ENCODE peak calls at places on chromosomes 7 and 10, in nine cellular contexts. J is endothelial cell; S is WERI-Rb-1; F is GM23248; V is stimulated activated CD4-positive, alpha-beta T cell treated with anti-CD3 and anti-CD28 coated beads, Interleukin-15, amount 100 ng/mL, for 48 hours; E is AG04450; I is AG08396; C is stimulated activated CD8-positive, alpha-beta memory T cell treated with anti-CD3 and anti-CD28 coated beads, Interleukin-7, amount 100 ng/mL, for 24 hours; Q is WTC11. Y is an unnamed sample.
A peak's percentile ranks its signal among the peaks of the same experiment; 100 is the strongest.

GRCh38 chr10:74223755-74224530 is 72.9 kb downstream of the ADK start:
- DNase-seq in J (no peak), C (no peak), I (peak; percentile 10), S (no peak), V (no peak), F (peak; percentile 72), E (no peak), Q (no peak), Y (no peak)

GRCh38 chr10:3825862-3826351 is 40.9 kb upstream of the KLF6 start:
- DNase-seq in V (no peak), Q (no peak), C (no peak), I (no peak), E (no peak), F (no peak), J (no peak), S (no peak), Y (no peak)

GRCh38 chr10:7410306-7410799 is 481 bp downstream of the SFMBT2 start:
- DNase-seq in C (no peak), I (no peak), F (peak; percentile 38), Q (peak; percentile 47), E (no peak), J (peak; percentile 49), V (no peak), S (no peak), Y (peak; percentile 22)

GRCh38 chr7:128427289-128427891 is 17.6 kb upstream of the IMPDH1 start:
- DNase-seq in J (peak; percentile 48), S (peak; percentile 35), I (peak; percentile 48), E (no peak), V (no peak), C (no peak), Q (no peak), F (peak; percentile 72), Y (peak; percentile 87)

GRCh38 chr10:111247781-111248389 is 171.1 kb downstream of the ADRA2A start:
- DNase-seq in F (peak; percentile 35), C (no peak), V (no peak), I (no peak), E (no peak), J (no peak), Q (no peak), S (no peak), Y (no peak)

GRCh38 chr10:47028466-47028865 is 117.2 kb downstream of the PTPN20 start:
- DNase-seq in Q (peak; percentile 4), E (no peak), V (no peak), F (no peak), C (no peak), I (no peak), S (peak; percentile 3), J (no peak), Y (no peak)

GRCh38 chr7:141366098-141366621 is 185.1 kb upstream of the AGK start:
- DNase-seq in C (no peak), Q (no peak), V (no peak), I (no peak), S (no peak), F (no peak), J (no peak), E (no peak), Y (no peak)

GRCh38 chr7:90384433-90384832 is 18.8 kb upstream of the CLDN12 start:
- DNase-seq in I (peak; percentile 19), J (no peak), C (no peak), Q (no peak), E (no peak), S (no peak), V (no peak), F (peak; percentile 63), Y (no peak)

GRCh38 chr10:14707441-14707840 is 67.3 kb downstream of the FAM107B start:
- DNase-seq in Q (no peak), V (no peak), C (no peak), S (no peak), I (no peak), E (no peak), F (no peak), J (no peak), Y (no peak)

GRCh38 chr10:43208147-43209063 is 58.5 kb downstream of the RASGEF1A start:
- DNase-seq in S (peak; percentile 7), C (no peak), Q (peak; percentile 10), F (no peak), I (no peak), J (peak; percentile 3), V (no peak), E (no peak), Y (no peak)

GRCh38 chr10:88672041-88672440 is 7.8 kb downstream of the LIPF start:
- DNase-seq in J (no peak), C (no peak), I (no peak), S (no peak), F (no peak), Q (no peak), V (no peak), E (peak; percentile 20), Y (no peak)

GRCh38 chr7:15130666-15131541 is 228.4 kb upstream of the DGKB start:
- DNase-seq in V (no peak), F (peak; percentile 70), J (no peak), S (no peak), E (no peak), Q (no peak), C (no peak), I (no peak), Y (no peak)

GRCh38 chr10:12241810-12242529 is 46.0 kb downstream of the CDC123 start:
- DNase-seq in Q (no peak), S (no peak), I (no peak), J (no peak), F (no peak), C (no peak), V (peak; percentile 36), E (no peak), Y (peak; percentile 60)

GRCh38 chr10:80324086-80324485 is 32.5 kb downstream of the DYDC1 start:
- DNase-seq in J (no peak), V (no peak), C (no peak), Q (no peak), S (no peak), F (peak; percentile 49), E (no peak), I (peak; percentile 15), Y (peak; percentile 3)

GRCh38 chr10:136465-136762 is 1.2 kb downstream of the ZMYND11 start:
- DNase-seq in F (no peak), S (no peak), V (no peak), J (no peak), Q (no peak), I (no peak), C (no peak), E (no peak), Y (no peak)

GRCh38 chr7:99210265-99210970 is 2.5 kb upstream of the KPNA7 start:
- DNase-seq in I (no peak), J (no peak), V (no peak), C (no peak), Q (no peak), F (peak; percentile 46), E (no peak), S (no peak), Y (no peak)

GRCh38 chr10:61842755-61843497 is 58.6 kb upstream of the ARID5B start:
- DNase-seq in Q (no peak), J (no peak), E (no peak), I (no peak), C (no peak), S (no peak), V (no peak), F (peak; percentile 87), Y (no peak)

GRCh38 chr7:119969054-119969453 is 303.9 kb upstream of the KCND2 start:
- DNase-seq in I (no peak), S (no peak), F (no peak), C (no peak), V (no peak), J (no peak), E (no peak), Q (no peak), Y (no peak)

GRCh38 chr10:110774069-110775021 is 97.4 kb upstream of the PDCD4 start:
- DNase-seq in F (peak; percentile 92), C (no peak), S (no peak), J (no peak), V (peak; percentile 36), E (no peak), I (peak; percentile 72), Q (no peak), Y (no peak)

GRCh38 chr10:103479135-103479534 is at the start of gene CALHM3:
- DNase-seq in Q (no peak), S (no peak), J (no peak), V (no peak), C (no peak), F (peak; percentile 64), E (no peak), I (no peak), Y (no peak)

GRCh38 chr10:17206210-17206709 is 4.8 kb upstream of the TRDMT1 start:
- DNase-seq in F (peak; percentile 94), C (no peak), Q (no peak), E (no peak), I (peak; percentile 38), S (no peak), V (peak; percentile 16), J (no peak), Y (no peak)

GRCh38 chr10:47050618-47051455 is 139.6 kb downstream of the PTPN20 start:
- DNase-seq in I (no peak), E (no peak), S (no peak), F (no peak), J (no peak), C (no peak), Q (no peak), V (no peak), Y (peak; percentile 12)

GRCh38 chr10:97517778-97518561 is 19.2 kb downstream of the UBTD1 start:
- DNase-seq in E (no peak), J (peak; percentile 38), F (peak; percentile 15), I (no peak), Q (no peak), C (no peak), S (no peak), V (no peak), Y (no peak)

GRCh38 chr7:42869131-42870020 is 42.5 kb downstream of the C7orf25 start:
- DNase-seq in C (peak; percentile 9), S (no peak), E (no peak), F (peak; percentile 40), I (no peak), Q (no peak), V (peak; percentile 41), J (no peak), Y (no peak)

GRCh38 chr7:2876031-2876862 is 32.1 kb upstream of the GNA12 start:
- DNase-seq in I (peak; percentile 57), V (no peak), S (no peak), C (no peak), F (peak; percentile 89), Q (no peak), J (no peak), E (no peak), Y (no peak)

GRCh38 chr10:88618496-88618895 is 31.9 kb downstream of the LIPJ start:
- DNase-seq in Q (no peak), F (peak; percentile 3), C (no peak), I (no peak), J (no peak), S (no peak), E (no peak), V (no peak), Y (no peak)

GRCh38 chr10:80518143-80518806 is 19.4 kb upstream of the SH2D4B start:
- DNase-seq in I (no peak), C (no peak), J (no peak), S (no peak), Q (no peak), V (no peak), F (no peak), E (no peak), Y (no peak)

GRCh38 chr7:1193593-1194424 is 33.8 kb upstream of the ZFAND2A start:
- DNase-seq in I (peak; percentile 72), F (peak; percentile 79), C (no peak), E (no peak), V (no peak), S (peak; percentile 73), J (peak; percentile 43), Q (peak; percentile 63), Y (peak; percentile 44)

GRCh38 chr7:128881458-128882125 is 18.9 kb downstream of the ATP6V1F start:
- DNase-seq in E (no peak), C (no peak), S (no peak), I (no peak), J (no peak), V (no peak), Q (no peak), F (no peak), Y (no peak)

GRCh38 chr10:127937915-127938440 is 31.1 kb downstream of the PTPRE start:
- DNase-seq in E (no peak), V (no peak), Q (no peak), F (no peak), I (no peak), C (no peak), S (no peak), J (no peak), Y (no peak)

GRCh38 chr7:64902806-64903721 is at the start of gene ZNF273:
- DNase-seq in J (peak; percentile 86), E (peak; percentile 52), C (peak; percentile 84), I (peak; percentile 84), F (peak; percentile 95), S (peak; percentile 95), V (peak; percentile 85), Q (peak; percentile 88), Y (peak; percentile 95)